ENCODE peak calls at places on chromosomes 5 and 9, in ten cellular contexts. L is cardiac muscle cell, W is ascending aorta, C is AG09319, Q is fibroblast of mammary gland, D is GM10248, V is keratinocyte, U is left lung, B is thyroid gland, Z is WERI-Rb-1. F is an unnamed sample.

GRCh38 chr9:124511426-124511840 is 4.2 kb upstream of the NR5A1 start:
- DNase-seq in L (no peak), W (no peak), C (no peak), Q (no peak), D (no peak), V (no peak), U (no peak), B (no peak), Z (peak), F (peak)

GRCh38 chr9:123360161-123361085 is 4.4 kb downstream of the CRB2 start:
- DNase-seq in L (peak), W (no peak), C (no peak), Q (no peak), D (peak), V (no peak), U (peak), B (peak), Z (peak), F (peak)

GRCh38 chr5:90099099-90099498 is 310.5 kb downstream of the CETN3 start:
- DNase-seq in L (no peak), W (no peak), C (no peak), Q (no peak), D (no peak), V (no peak), U (no peak), B (no peak), Z (no peak), F (no peak)

GRCh38 chr9:4088680-4089079 is 211.2 kb downstream of the GLIS3 start:
- DNase-seq in L (no peak), W (no peak), C (no peak), Q (no peak), D (no peak), V (no peak), U (no peak), B (no peak), Z (no peak), F (no peak)

GRCh38 chr9:137482094-137482781 is 23.1 kb upstream of the NSMF start:
- DNase-seq in L (no peak), W (no peak), C (peak), Q (peak), D (no peak), V (no peak), U (peak), B (peak), Z (no peak), F (no peak)

GRCh38 chr5:179209359-179210150 is 135.7 kb downstream of the ADAMTS2 start:
- DNase-seq in L (no peak), W (no peak), C (peak), Q (peak), D (no peak), V (no peak), U (no peak), B (no peak), Z (no peak), F (no peak)

GRCh38 chr5:32709789-32710334 is 1.3 kb upstream of the NPR3 start:
- DNase-seq in L (peak), W (no peak), C (peak), Q (peak), D (peak), V (no peak), U (peak), B (peak), Z (peak), F (peak)

GRCh38 chr9:14314929-14315753 is 1.2 kb upstream of the NFIB start:
- DNase-seq in L (peak), W (no peak), C (no peak), Q (peak), D (peak), V (no peak), U (peak), B (peak), Z (peak), F (peak)

GRCh38 chr9:137550958-137551655 is 572 bp upstream of the MRPL41 start:
- DNase-seq in L (peak), W (no peak), C (peak), Q (peak), D (no peak), V (no peak), U (peak), B (peak), Z (peak), F (no peak)

GRCh38 chr5:66680227-66680626 is 84.0 kb downstream of the MAST4 start:
- DNase-seq in L (no peak), W (no peak), C (no peak), Q (no peak), D (no peak), V (no peak), U (no peak), B (no peak), Z (no peak), F (no peak)

GRCh38 chr5:66675369-66675768 is 79.2 kb downstream of the MAST4 start:
- DNase-seq in L (no peak), W (no peak), C (no peak), Q (no peak), D (no peak), V (no peak), U (no peak), B (no peak), Z (no peak), F (no peak)

GRCh38 chr5:66684663-66685062 is 88.5 kb downstream of the MAST4 start:
- DNase-seq in L (no peak), W (no peak), C (no peak), Q (no peak), D (no peak), V (no peak), U (no peak), B (no peak), Z (no peak), F (no peak)

DNA sequence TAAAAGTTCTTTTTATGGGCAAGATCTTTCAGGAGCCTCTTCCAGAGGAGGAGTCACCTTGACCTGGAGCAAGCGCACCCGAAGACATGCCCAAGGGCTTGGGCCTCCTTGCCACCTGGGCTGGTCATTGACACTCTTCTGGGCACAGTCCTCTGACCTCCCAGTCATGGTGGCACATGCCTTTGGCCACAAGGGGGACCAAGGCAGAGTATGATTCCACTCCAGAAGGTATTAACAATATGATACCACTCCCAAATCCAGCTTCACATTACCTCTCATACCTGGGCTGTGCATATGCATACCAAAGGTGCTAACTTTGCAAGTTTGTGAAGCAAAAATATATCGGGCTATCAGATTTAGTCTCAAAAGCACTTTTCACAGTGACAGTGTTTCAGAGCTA is 84.6 kb downstream of the MAST4 start:
- DNase-seq in L (no peak), W (no peak), C (no peak), Q (no peak), D (no peak), V (no peak), U (no peak), B (no peak), Z (no peak), F (no peak)
- TF ChIP-seq CTCF in L (peak), W (no peak), C (no peak), Q (peak), D (peak), V (no peak), U (no peak), B (no peak), Z (peak), F (no peak)

GRCh38 chr9:134982311-134982710 is 64.6 kb upstream of the FCN1 start:
- DNase-seq in L (no peak), W (no peak), C (no peak), Q (no peak), D (no peak), V (no peak), U (peak), B (no peak), Z (no peak), F (no peak)

GRCh38 chr9:134983506-134984371 is 66.0 kb upstream of the FCN1 start:
- DNase-seq in L (no peak), W (no peak), C (no peak), Q (no peak), D (no peak), V (no peak), U (peak), B (no peak), Z (peak), F (no peak)

GRCh38 chr9:134984372-134985240 is 66.9 kb upstream of the FCN1 start:
- DNase-seq in L (no peak), W (no peak), C (no peak), Q (no peak), D (no peak), V (no peak), U (peak), B (no peak), Z (peak), F (no peak)

GRCh38 chr9:134981829-134982228 is 64.1 kb upstream of the FCN1 start:
- DNase-seq in L (no peak), W (no peak), C (no peak), Q (no peak), D (no peak), V (no peak), U (peak), B (no peak), Z (no peak), F (no peak)

GRCh38 chr9:134983094-134983493 is 65.4 kb upstream of the FCN1 start:
- DNase-seq in L (peak), W (no peak), C (no peak), Q (peak), D (peak), V (no peak), U (peak), B (no peak), Z (peak), F (peak)
- TF ChIP-seq CTCF in L (peak), W (no peak), C (no peak), Q (peak), D (peak), V (peak), U (peak), B (no peak), Z (peak), F (peak)

GRCh38 chr5:169100735-169101075 is 200.2 kb downstream of the SLIT3 start:
- DNase-seq in L (no peak), W (no peak), C (peak), Q (peak), D (no peak), V (peak), U (no peak), B (peak), Z (no peak), F (no peak)
- TF ChIP-seq CTCF in L (no peak), W (no peak), C (no peak), Q (no peak), D (no peak), V (no peak), U (no peak), B (no peak), Z (no peak), F (no peak)

GRCh38 chr9:78115073-78115472 is 83.5 kb upstream of the GNAQ start:
- DNase-seq in L (peak), W (no peak), C (no peak), Q (peak), D (no peak), V (no peak), U (no peak), B (no peak), Z (no peak), F (no peak)
- TF ChIP-seq CTCF in L (peak), W (no peak), C (peak), Q (peak), D (peak), V (no peak), U (no peak), B (no peak), Z (peak), F (peak)

GRCh38 chr9:84781431-84781830 is 111.9 kb downstream of the NTRK2 start:
- DNase-seq in L (peak), W (no peak), C (no peak), Q (peak), D (peak), V (no peak), U (no peak), B (peak), Z (peak), F (peak)
- TF ChIP-seq CTCF in L (peak), W (no peak), C (peak), Q (peak), D (peak), V (no peak), U (no peak), B (no peak), Z (no peak), F (peak)

F was measured in GM13976.